ENCODE peak calls at places on chromosomes 3 and 15, in eight cellular contexts. C is tibial nerve, W is upper lobe of left lung, E is K562, H is A549, P is gastrocnemius medialis, A is adrenal gland, Y is heart left ventricle. Z is an unnamed sample. For H3K4me1, the result is how much of the 10 kb centered on the place peaks cover.

GRCh38 chr15:75455982-75456531 is 4.6 kb upstream of the SIN3A start:
- DNase-seq in P (no peak), C (peak), Y (no peak), E (peak), H (peak), A (peak), W (no peak), Z (no peak)

GRCh38 chr3:40292637-40293036 is 16.9 kb upstream of the EIF1B start:
- DNase-seq in W (no peak), Y (peak), P (no peak), C (no peak), A (no peak), H (no peak), E (peak), Z (no peak)

GRCh38 chr3:29486087-29486486 is 205.2 kb downstream of the RBMS3 start:
- DNase-seq in Y (no peak), W (no peak), C (no peak), E (no peak), H (peak), A (no peak), P (no peak), Z (no peak)

GRCh38 chr3:123388050-123388449 is 60.8 kb downstream of the ADCY5 start:
- DNase-seq in Y (no peak), W (no peak), H (no peak), E (no peak), P (no peak), C (no peak), A (no peak), Z (peak)

GRCh38 chr15:58409861-58410260 is 21.9 kb upstream of the LIPC start:
- DNase-seq in H (no peak), P (no peak), A (no peak), E (no peak), C (no peak), W (no peak), Y (no peak), Z (no peak)

GRCh38 chr3:72190050-72190449 is 405.1 kb upstream of the PROK2 start:
- DNase-seq in H (no peak), W (no peak), A (no peak), Y (no peak), P (no peak), C (no peak), E (no peak), Z (no peak)

GRCh38 chr3:165946360-165946759 is 109.1 kb upstream of the BCHE start:
- DNase-seq in C (no peak), A (no peak), E (no peak), W (no peak), H (no peak), P (no peak), Y (no peak), Z (no peak)

GRCh38 chr3:184155644-184156521 is 706 bp downstream of the DVL3 start:
- DNase-seq in Y (peak), W (no peak), P (no peak), A (peak), E (peak), C (no peak), H (no peak), Z (no peak)

GRCh38 chr3:139557041-139557440 is 17.5 kb upstream of the RBP1 start:
- DNase-seq in Y (no peak), E (no peak), C (no peak), W (no peak), P (no peak), H (no peak), A (no peak), Z (no peak)

GRCh38 chr15:57599299-57599810 is 7.7 kb downstream of the MYZAP start:
- DNase-seq in E (no peak), Y (no peak), C (no peak), P (no peak), W (no peak), H (no peak), A (no peak), Z (no peak)

GRCh38 chr3:73582535-73582934 is 42.2 kb downstream of the PDZRN3 start:
- DNase-seq in C (no peak), A (no peak), E (no peak), W (no peak), H (no peak), Y (no peak), P (peak), Z (no peak)

GRCh38 chr3:11288021-11288491 is 15.9 kb downstream of the ATG7 start:
- DNase-seq in C (no peak), Y (no peak), H (no peak), E (peak), A (no peak), W (no peak), P (no peak), Z (no peak)

GRCh38 chr3:161851941-161852566 is 355.4 kb downstream of the OTOL1 start:
- DNase-seq in C (peak), P (no peak), E (peak), Y (peak), W (no peak), A (peak), H (peak), Z (peak)

GRCh38 chr3:125192190-125193035 is 20.1 kb downstream of the SLC12A8 start:
- DNase-seq in H (no peak), A (no peak), E (peak), W (peak), P (no peak), Y (no peak), C (no peak), Z (no peak)

GRCh38 chr3:126528800-126529541 is 5.0 kb downstream of the CHST13 start:
- DNase-seq in H (peak), E (no peak), W (no peak), Y (peak), A (peak), P (no peak), C (no peak), Z (no peak)

GRCh38 chr3:182405752-182406151 is 387.6 kb upstream of the ATP11B start:
- DNase-seq in H (no peak), Y (no peak), W (no peak), E (no peak), A (no peak), P (no peak), C (no peak), Z (no peak)

GRCh38 chr3:136787226-136787793 is 31.6 kb upstream of the SLC35G2 start:
- DNase-seq in A (peak), C (no peak), W (no peak), E (peak), H (no peak), Y (peak), P (peak), Z (no peak)

GRCh38 chr3:142963266-142964149 is at the start of gene PAQR9:
- DNase-seq in P (no peak), W (peak), H (peak), E (peak), C (no peak), A (peak), Y (peak), Z (no peak)
- TF ChIP-seq POLR2A in P (no peak), W (no peak), H (no peak), E (peak), C (no peak), A (no peak), Y (no peak), Z (no peak)

DNA sequence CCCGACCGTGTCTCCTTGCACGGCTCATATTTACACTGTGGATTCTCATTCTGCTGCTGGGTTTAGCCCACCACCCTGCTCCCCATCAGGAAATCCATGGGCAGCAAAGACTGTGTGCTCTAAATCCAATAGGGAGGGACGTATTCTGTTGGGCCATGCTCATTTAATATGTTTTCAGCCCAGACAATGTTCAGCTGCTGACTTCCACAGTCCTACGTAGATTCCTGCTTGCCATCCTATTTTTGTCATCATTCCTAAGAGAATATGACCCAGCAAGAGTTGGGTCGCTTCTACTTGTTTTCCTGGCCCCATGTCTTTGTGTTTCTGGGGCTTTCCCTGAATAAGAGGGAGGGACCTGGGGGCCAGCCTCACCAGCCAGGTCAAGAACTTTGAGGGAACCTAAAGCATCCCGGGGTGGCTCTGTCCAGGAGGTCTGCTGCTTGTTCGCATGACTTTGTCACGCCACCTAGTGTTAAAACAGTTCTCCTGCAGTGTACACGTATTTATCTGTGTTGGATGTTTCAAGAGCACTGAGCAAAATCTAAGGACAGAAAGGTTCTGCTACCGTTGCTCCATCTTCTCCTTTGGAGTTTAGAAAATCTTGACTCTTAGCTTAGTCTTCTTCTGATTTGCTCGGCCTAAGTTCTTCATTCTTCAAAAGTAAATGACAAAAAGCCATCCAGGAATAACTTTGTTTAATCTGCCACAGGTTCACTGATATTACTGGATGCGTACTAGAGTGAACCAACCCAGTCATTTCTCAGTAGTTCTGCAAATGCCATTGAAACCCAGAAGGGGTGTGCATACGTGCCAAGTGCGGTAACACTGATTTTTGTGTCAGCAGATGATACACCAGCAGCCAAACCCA is 79.8 kb upstream of the NR2E3 start:
- DNase-seq in C (peak), P (no peak), Y (peak), W (no peak), E (peak), H (peak), A (peak), Z (peak)
- TF ChIP-seq CTCF in C (peak), P (peak), Y (peak), W (peak), E (peak), H (peak), A (peak), Z (peak)

DNA sequence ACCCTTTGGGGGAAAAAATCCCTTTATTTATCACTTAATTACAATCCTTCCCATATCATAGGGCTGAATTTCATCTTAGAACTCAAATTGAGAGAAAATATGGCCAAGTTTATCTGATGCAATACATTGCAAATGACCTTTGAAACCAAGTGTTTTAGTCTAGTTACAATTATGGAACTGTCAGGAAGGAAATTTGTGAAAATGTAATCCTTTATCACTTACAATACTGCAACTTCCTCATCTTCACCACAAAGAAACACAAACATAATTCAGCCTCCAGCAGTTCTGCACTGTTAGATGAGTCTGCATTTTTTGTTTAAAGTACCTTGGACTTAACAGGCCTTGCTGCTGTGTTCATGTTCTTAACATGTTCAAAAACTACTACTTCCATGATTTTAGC is 4.6 kb downstream of the CCPG1 start:
- DNase-seq in C (no peak), P (no peak), Y (no peak), E (peak), A (no peak), W (no peak), H (peak), Z (no peak)
- H3K4me1 ChIP-seq in C (under half), P (under half), Y (under half), E (under half), A (under half), W (under half), H (under half), Z (under half)

DNA sequence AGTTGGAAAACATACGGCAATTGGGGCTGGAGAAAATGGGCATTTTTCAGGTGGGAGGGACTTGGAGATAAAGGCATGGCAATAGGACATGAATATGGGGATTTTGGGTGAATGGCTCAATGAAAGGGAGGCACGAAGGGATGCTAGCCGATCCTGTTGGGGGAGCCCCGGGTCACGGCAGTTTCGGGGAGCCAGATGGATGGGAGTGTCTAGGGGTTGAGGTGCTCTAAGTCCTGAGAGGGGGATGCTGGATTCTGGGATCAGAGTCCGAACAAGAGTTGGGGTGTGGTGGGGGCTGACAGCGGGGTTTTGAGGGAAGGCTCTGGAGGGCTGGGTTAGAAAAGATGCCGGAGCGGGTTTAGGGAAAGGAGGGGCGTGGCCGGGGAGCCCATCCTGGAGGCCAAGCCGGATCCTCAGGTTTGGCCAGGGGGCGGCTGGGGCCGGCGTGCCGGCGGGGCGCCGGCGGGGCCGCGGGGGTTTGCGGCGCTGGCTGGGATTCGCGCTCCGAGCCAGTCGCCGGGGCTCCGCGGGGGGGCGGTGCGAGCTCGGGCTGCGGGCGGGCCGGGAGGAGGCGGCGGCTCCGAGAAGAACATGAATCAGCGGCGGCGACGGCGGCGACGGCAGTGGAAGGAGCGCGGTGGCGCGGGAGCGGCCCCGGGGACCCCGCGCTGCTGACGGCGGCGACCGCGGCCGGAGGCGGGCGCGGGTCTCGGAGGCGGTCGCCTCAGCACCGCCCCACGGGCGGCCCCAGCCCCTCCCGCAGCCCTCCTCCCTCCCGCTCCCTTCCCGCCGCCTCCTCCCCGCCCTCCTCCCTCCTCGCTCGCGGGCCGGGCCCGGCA is at the start of gene TYRO3:
- DNase-seq in Y (peak), H (no peak), E (peak), W (peak), C (peak), P (peak), A (peak), Z (peak)
- TF ChIP-seq POLR2A in Y (no peak), H (no peak), E (no peak), W (no peak), C (peak), P (peak), A (no peak), Z (peak)

GRCh38 chr3:37974928-37975223 is 15.7 kb upstream of the VILL start:
- DNase-seq in C (no peak), E (no peak), P (no peak), W (no peak), A (no peak), Y (no peak), H (no peak), Z (no peak)
- TF ChIP-seq CTCF in C (no peak), E (peak), P (no peak), W (no peak), A (no peak), Y (no peak), H (peak), Z (no peak)

GRCh38 chr3:120144267-120144666 is 50.0 kb upstream of the GSK3B start:
- DNase-seq in E (no peak), H (peak), C (no peak), W (no peak), P (no peak), A (no peak), Y (no peak), Z (no peak)

GRCh38 chr3:120145498-120146285 is 51.4 kb upstream of the GSK3B start:
- DNase-seq in P (no peak), C (no peak), W (no peak), E (no peak), A (no peak), H (peak), Y (no peak), Z (no peak)

GRCh38 chr3:120151796-120152195 is 57.5 kb upstream of the GSK3B start:
- DNase-seq in C (no peak), H (no peak), P (no peak), E (no peak), W (no peak), Y (no peak), A (no peak), Z (no peak)

GRCh38 chr3:120147072-120147871 is 53.0 kb upstream of the GSK3B start:
- DNase-seq in A (no peak), W (no peak), Y (no peak), C (no peak), P (no peak), E (no peak), H (peak), Z (no peak)

DNA sequence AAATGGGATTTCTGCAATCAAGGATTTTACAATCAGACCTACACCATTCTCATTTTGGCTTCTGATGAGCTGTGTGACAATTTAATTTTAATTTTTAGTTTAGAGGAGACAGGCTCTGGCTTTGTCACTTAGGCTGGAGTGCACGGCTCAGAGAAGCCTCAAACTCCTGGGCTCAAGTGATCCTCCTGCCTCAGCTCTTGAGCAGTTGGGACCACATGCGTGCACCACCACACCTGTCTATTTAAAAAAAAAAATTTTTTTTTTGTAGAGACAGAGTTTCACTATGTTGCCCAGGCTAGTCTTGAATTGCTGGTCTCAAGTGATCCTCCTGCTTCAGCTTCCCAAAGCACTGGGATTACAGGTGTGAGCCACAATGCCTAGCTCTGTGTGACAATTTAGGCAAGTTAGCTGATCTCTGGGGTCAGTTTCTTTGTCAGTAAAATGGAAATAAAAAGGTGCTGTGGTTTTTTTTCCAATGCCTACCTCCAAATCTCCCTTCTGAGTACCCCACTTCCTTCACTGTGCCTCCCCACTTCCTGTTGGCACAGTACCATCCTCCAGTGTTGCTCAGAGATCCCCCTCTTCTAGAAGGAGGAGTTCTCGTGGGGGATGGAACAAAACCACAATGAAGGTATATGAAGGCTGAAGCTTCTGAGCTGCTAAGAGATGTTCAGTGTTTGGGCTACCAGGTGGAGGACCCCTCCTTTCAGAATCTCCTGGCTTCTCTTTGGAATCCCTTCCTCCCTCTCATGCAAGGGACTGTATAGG is 54.1 kb upstream of the GSK3B start:
- DNase-seq in P (no peak), A (no peak), E (no peak), H (no peak), C (no peak), W (no peak), Y (no peak), Z (no peak)
- H3K4me1 ChIP-seq in P (under half), A (under half), E (under half), H (under half), C (under half), W (under half), Y (under half), Z (under half)

GRCh38 chr3:143443851-143444331 is 324.3 kb downstream of the CHST2 start:
- DNase-seq in Y (peak), A (peak), H (peak), P (peak), W (no peak), E (peak), C (peak), Z (no peak)
- TF ChIP-seq POLR2A in Y (no peak), A (no peak), H (no peak), P (no peak), W (no peak), E (no peak), C (no peak), Z (no peak)

GRCh38 chr15:81273200-81273599 is 50.7 kb downstream of the STARD5 start:
- DNase-seq in C (no peak), W (no peak), A (no peak), Y (no peak), H (no peak), P (no peak), E (no peak), Z (no peak)

GRCh38 chr15:81273855-81274254 is 50.1 kb downstream of the STARD5 start:
- DNase-seq in Y (no peak), H (no peak), P (no peak), E (no peak), C (no peak), A (no peak), W (no peak), Z (no peak)

GRCh38 chr15:81275711-81276417 is 48.1 kb downstream of the STARD5 start:
- DNase-seq in E (no peak), P (no peak), Y (no peak), C (no peak), H (no peak), A (no peak), W (no peak), Z (no peak)

GRCh38 chr15:81274255-81274654 is 49.7 kb downstream of the STARD5 start:
- DNase-seq in A (no peak), W (no peak), E (no peak), P (no peak), Y (no peak), C (no peak), H (no peak), Z (no peak)

GRCh38 chr15:81274932-81275341 is 49.0 kb downstream of the STARD5 start:
- DNase-seq in C (peak), Y (peak), A (peak), H (peak), W (no peak), E (peak), P (peak), Z (peak)
- TF ChIP-seq CTCF in C (peak), Y (peak), A (peak), H (peak), W (peak), E (peak), P (peak), Z (peak)

GRCh38 chr15:67090297-67091072 is 25.1 kb downstream of the SMAD3 start:
- DNase-seq in H (no peak), E (peak), A (no peak), Y (no peak), W (no peak), P (no peak), C (no peak), Z (no peak)
- H3K4me1 ChIP-seq in H (half or more), E (half or more), A (under half), Y (under half), W (half or more), P (half or more), C (under half), Z (under half)

Z was measured in uterus.